ENCODE peak calls at places on chromosomes 5 and 9, in six cellular contexts. C, F, X, L, J and N are unnamed samples. For H3K4me1, the result is how much of the 10 kb centered on the place peaks cover.

GRCh38 chr5:159156839-159157238 is 52.5 kb downstream of the RNF145 start:
- DNase-seq in C (no peak), F (no peak), X (no peak), L (peak), J (no peak), N (peak)

GRCh38 chr5:115857621-115858349 is 16.1 kb downstream of the AP3S1 start:
- DNase-seq in C (no peak), F (no peak), X (no peak), L (no peak), J (no peak), N (no peak)

GRCh38 chr5:111530298-111530740 is 18.0 kb upstream of the STARD4 start:
- DNase-seq in C (peak), F (peak), X (peak), L (no peak), J (peak), N (peak)

GRCh38 chr5:1133108-1133507 is 21.2 kb upstream of the SLC12A7 start:
- DNase-seq in C (no peak), F (no peak), X (no peak), L (no peak), J (no peak), N (no peak)

GRCh38 chr9:94002316-94003140 is 47.4 kb upstream of the BARX1 start:
- DNase-seq in C (no peak), F (no peak), X (no peak), L (peak), J (no peak), N (peak)

GRCh38 chr5:758698-759053 is 25.9 kb downstream of the ZDHHC11B start:
- DNase-seq in C (no peak), F (no peak), X (no peak), L (no peak), J (peak), N (no peak)

GRCh38 chr5:44842491-44843282 is 33.9 kb downstream of the MRPS30 start:
- DNase-seq in C (no peak), F (no peak), X (no peak), L (no peak), J (no peak), N (no peak)

GRCh38 chr9:83133316-83133715 is 70.4 kb upstream of the RASEF start:
- DNase-seq in C (no peak), F (no peak), X (no peak), L (no peak), J (no peak), N (no peak)

GRCh38 chr9:96419691-96419969 is 1.5 kb upstream of the ZNF367 start:
- DNase-seq in C (no peak), F (no peak), X (no peak), L (no peak), J (no peak), N (no peak)

GRCh38 chr5:37776826-37777225 is 63.0 kb downstream of the GDNF start:
- DNase-seq in C (no peak), F (peak), X (no peak), L (no peak), J (no peak), N (no peak)

GRCh38 chr5:33524476-33524875 is 83.7 kb downstream of the TARS1 start:
- DNase-seq in C (no peak), F (no peak), X (no peak), L (no peak), J (no peak), N (no peak)

GRCh38 chr9:99601506-99601905 is 220.2 kb upstream of the NR4A3 start:
- DNase-seq in C (no peak), F (no peak), X (no peak), L (no peak), J (no peak), N (no peak)

GRCh38 chr5:893711-894110 is 1.0 kb downstream of the TRIP13 start:
- DNase-seq in C (no peak), F (peak), X (no peak), L (no peak), J (no peak), N (no peak)

GRCh38 chr5:11372191-11372590 is 532.1 kb downstream of the CTNND2 start:
- DNase-seq in C (no peak), F (no peak), X (no peak), L (no peak), J (no peak), N (no peak)

GRCh38 chr9:7165350-7165937 is 407.7 kb downstream of the KDM4C start:
- DNase-seq in C (no peak), F (no peak), X (no peak), L (no peak), J (no peak), N (no peak)

GRCh38 chr5:135826221-135826525 is 8.3 kb upstream of the SLC25A48 start:
- DNase-seq in C (no peak), F (no peak), X (no peak), L (no peak), J (no peak), N (no peak)

GRCh38 chr5:171295299-171295698 is 13.7 kb upstream of the TLX3 start:
- DNase-seq in C (no peak), F (no peak), X (no peak), L (no peak), J (no peak), N (no peak)

GRCh38 chr5:159412284-159413046 is 82.2 kb upstream of the IL12B start:
- DNase-seq in C (no peak), F (no peak), X (no peak), L (no peak), J (no peak), N (peak)

GRCh38 chr5:66864240-66864884 is 268.2 kb downstream of the MAST4 start:
- DNase-seq in C (no peak), F (no peak), X (no peak), L (no peak), J (no peak), N (no peak)

GRCh38 chr9:91771027-91771426 is 179.0 kb downstream of the ROR2 start:
- DNase-seq in C (no peak), F (peak), X (peak), L (no peak), J (no peak), N (no peak)

GRCh38 chr9:135706288-135706687 is 4.3 kb downstream of the KCNT1 start:
- DNase-seq in C (no peak), F (no peak), X (no peak), L (no peak), J (no peak), N (no peak)

GRCh38 chr5:14406554-14406849 is 175.1 kb upstream of the OTULINL start:
- DNase-seq in C (no peak), F (no peak), X (peak), L (no peak), J (no peak), N (no peak)

GRCh38 chr5:16065810-16066209 is 113.8 kb downstream of the MARCHF11 start:
- DNase-seq in C (no peak), F (no peak), X (no peak), L (no peak), J (no peak), N (no peak)

GRCh38 chr9:93207326-93207814 is 23.4 kb downstream of the WNK2 start:
- DNase-seq in C (peak), F (peak), X (peak), L (no peak), J (peak), N (no peak)

GRCh38 chr5:31707294-31707693 is 68.4 kb downstream of the PDZD2 start:
- DNase-seq in C (no peak), F (no peak), X (no peak), L (no peak), J (no peak), N (no peak)

GRCh38 chr5:128284236-128284635 is 200.7 kb downstream of the SLC12A2 start:
- DNase-seq in C (no peak), F (no peak), X (no peak), L (no peak), J (no peak), N (no peak)

GRCh38 chr9:81379655-81380054 is 309.7 kb downstream of the TLE1 start:
- DNase-seq in C (no peak), F (no peak), X (no peak), L (no peak), J (no peak), N (no peak)

GRCh38 chr9:22203371-22204138 is 194.4 kb upstream of the CDKN2B start:
- DNase-seq in C (no peak), F (no peak), X (no peak), L (no peak), J (no peak), N (no peak)

GRCh38 chr9:22210262-22210661 is 201.2 kb upstream of the CDKN2B start:
- DNase-seq in C (no peak), F (no peak), X (no peak), L (no peak), J (no peak), N (no peak)

GRCh38 chr9:22208846-22209585 is 199.9 kb upstream of the CDKN2B start:
- DNase-seq in C (no peak), F (no peak), X (no peak), L (no peak), J (no peak), N (no peak)

GRCh38 chr9:22204240-22204639 is 195.1 kb upstream of the CDKN2B start:
- DNase-seq in C (no peak), F (no peak), X (no peak), L (no peak), J (no peak), N (no peak)

GRCh38 chr9:22206833-22207232 is 197.7 kb upstream of the CDKN2B start:
- DNase-seq in C (no peak), F (no peak), X (no peak), L (no peak), J (no peak), N (no peak)
- H3K4me1 ChIP-seq in C (under half), F (under half), X (under half), L (under half), J (under half), N (under half)

GRCh38 chr5:137498736-137499505 is at the start of gene SPOCK1:
- DNase-seq in C (peak), F (peak), X (peak), L (peak), J (peak), N (no peak)
- H3K4me3 ChIP-seq in C (peak), F (peak), X (peak), L (peak), J (peak), N (no peak)

DNA sequence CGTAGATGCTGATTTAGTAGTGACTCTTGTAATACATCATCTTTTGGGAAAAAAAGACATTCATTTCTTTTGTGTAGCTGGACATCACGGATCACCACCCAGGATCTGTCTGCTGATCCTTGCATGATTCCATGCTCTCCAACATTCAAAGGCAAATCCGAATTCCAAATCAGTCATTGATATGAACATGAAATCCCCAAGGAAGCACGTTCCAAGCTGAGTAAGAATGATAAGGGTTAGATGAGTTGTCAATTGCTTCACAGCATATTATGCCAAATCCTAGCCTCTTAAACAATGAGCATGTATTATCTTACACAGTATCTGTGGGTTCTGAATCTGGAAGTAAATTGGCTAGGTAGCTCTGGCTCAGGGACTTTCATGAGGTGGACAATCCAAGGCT is 37.1 kb upstream of the GRAMD2B start:
- DNase-seq in C (no peak), F (no peak), X (no peak), L (no peak), J (no peak), N (no peak)
- H3K27ac ChIP-seq in C (no peak), F (peak), X (no peak), L (no peak), J (no peak), N (no peak)

DNA sequence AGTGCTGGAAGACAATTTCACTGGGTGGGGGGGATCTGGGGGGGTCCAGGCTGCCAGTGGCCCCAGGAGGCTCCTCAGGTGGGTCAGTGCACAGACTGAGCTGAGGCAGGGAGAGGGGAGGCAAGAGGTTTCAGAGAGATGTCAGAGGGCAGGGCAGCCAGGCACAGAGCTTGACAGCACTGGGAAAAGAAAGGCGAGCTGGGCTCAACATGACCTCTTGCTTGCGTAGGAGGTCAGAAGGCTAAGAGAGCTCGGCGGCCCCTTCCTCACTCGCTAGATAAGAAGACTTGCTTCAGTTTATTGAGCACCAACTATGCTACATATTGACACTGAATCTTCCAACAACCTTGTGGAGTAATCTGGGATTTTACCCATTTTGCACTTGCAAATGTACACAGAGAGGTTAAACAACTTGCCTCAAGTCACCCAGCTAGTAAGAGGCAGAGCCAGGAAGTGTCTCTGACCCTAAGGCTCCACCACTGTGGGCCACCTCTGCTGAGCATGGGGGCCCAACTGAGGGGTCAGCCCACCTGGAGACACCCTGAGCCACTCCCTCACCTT is 3.5 kb downstream of the PDLIM7 start:
- DNase-seq in C (no peak), F (no peak), X (no peak), L (no peak), J (no peak), N (no peak)
- H3K4me1 ChIP-seq in C (under half), F (under half), X (under half), L (under half), J (half or more), N (under half)

GRCh38 chr9:88535226-88535931 is 401 bp downstream of the NXNL2 start:
- DNase-seq in C (no peak), F (no peak), X (no peak), L (no peak), J (no peak), N (peak)

GRCh38 chr9:88534456-88535225 is at the start of gene NXNL2:
- DNase-seq in C (peak), F (peak), X (peak), L (peak), J (peak), N (peak)

GRCh38 chr9:88537743-88538055 is 2.7 kb downstream of the NXNL2 start:
- DNase-seq in C (no peak), F (peak), X (peak), L (peak), J (peak), N (peak)

GRCh38 chr9:88536951-88537742 is 2.2 kb downstream of the NXNL2 start:
- DNase-seq in C (no peak), F (no peak), X (no peak), L (no peak), J (no peak), N (no peak)

DNA sequence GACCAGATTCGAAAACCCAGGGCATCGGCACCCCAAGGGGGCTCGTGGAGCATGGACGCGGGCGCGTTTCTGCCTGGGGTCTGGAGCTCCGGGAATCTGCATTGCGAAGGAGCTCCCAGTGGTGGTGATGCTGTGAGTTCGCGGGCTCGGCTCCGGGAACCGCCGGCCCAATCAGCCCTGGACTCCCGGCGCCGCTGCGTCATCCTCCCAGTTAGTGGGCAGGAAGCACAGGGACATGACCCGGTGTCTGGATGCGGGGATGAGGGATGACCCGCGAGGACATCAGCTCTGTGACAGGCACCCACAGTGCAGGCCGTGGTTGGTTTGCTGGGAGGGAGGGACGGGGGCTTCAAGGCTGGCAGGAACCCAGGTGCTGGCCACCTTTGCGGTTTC is 950 bp downstream of the NXNL2 start:
- DNase-seq in C (no peak), F (peak), X (peak), L (no peak), J (no peak), N (no peak)
- H3K4me3 ChIP-seq in C (peak), F (peak), X (no peak), L (no peak), J (peak), N (peak)

DNA sequence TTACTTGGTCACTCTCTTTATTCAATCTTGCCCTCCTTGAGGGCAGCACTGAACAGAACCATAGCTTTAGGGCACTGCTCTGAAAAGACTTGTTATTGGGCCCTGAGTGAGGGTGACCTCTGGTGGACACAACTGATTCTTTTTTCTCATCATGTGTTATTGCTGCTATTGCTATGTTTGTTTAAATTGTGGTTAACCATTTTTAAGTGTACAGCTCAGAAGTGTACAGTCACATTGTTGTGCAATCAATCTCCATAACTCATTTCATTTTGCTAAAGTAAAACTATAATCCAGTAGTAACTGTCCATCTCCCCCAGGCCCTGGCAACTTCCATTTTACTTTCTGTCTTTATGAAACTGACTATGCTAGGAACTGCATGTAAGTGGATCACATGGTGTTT is 351.1 kb upstream of the RIOK2 start:
- DNase-seq in C (no peak), F (no peak), X (no peak), L (peak), J (no peak), N (no peak)
- H3K27ac ChIP-seq in C (no peak), F (no peak), X (no peak), L (no peak), J (no peak), N (no peak)

GRCh38 chr9:120934271-120934670 is 7.7 kb upstream of the TRAF1 start:
- DNase-seq in C (no peak), F (no peak), X (no peak), L (no peak), J (no peak), N (no peak)

GRCh38 chr9:120931278-120932085 is 4.9 kb upstream of the TRAF1 start:
- DNase-seq in C (no peak), F (no peak), X (peak), L (no peak), J (no peak), N (peak)

GRCh38 chr9:120933310-120934044 is 6.9 kb upstream of the TRAF1 start:
- DNase-seq in C (no peak), F (no peak), X (no peak), L (no peak), J (no peak), N (no peak)

GRCh38 chr9:120929392-120929791 is 2.8 kb upstream of the TRAF1 start:
- DNase-seq in C (no peak), F (no peak), X (no peak), L (no peak), J (no peak), N (no peak)

DNA sequence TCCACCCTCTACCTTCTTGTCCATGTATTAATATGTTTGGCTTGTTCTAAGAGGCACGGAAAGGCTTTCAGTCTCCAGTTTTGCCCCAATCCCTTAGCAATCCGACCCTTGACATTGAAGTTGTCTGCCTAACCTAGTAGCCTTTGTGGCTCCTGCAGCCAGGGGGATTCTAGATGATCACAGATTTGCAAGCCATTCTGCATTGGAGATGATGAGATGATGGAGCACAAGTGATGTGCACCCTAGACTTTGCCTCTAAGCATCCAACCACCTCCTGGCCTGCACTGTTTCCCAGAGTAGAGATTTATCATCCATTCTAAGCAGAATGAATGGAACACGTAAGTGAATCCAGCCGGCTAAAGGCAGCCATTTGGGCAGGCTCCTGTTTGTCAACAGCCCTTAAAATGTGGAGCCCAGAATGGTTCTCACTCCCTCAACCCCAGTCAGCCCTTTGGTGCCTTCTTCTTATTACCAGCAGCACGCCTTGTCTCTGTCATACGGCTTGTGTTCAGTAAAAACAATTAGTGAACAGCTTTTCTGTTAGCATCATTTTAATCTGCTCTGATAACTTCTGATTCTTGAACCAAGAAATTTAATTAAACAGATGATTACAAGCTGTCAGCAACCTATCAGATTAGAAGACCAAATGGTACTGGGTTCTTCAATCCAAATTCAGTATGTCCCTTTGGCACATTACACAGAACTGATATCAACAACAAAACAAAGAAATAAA is 5.7 kb upstream of the TRAF1 start:
- DNase-seq in C (no peak), F (no peak), X (no peak), L (no peak), J (no peak), N (no peak)
- H3K4me1 ChIP-seq in C (half or more), F (under half), X (under half), L (under half), J (half or more), N (half or more)

DNA sequence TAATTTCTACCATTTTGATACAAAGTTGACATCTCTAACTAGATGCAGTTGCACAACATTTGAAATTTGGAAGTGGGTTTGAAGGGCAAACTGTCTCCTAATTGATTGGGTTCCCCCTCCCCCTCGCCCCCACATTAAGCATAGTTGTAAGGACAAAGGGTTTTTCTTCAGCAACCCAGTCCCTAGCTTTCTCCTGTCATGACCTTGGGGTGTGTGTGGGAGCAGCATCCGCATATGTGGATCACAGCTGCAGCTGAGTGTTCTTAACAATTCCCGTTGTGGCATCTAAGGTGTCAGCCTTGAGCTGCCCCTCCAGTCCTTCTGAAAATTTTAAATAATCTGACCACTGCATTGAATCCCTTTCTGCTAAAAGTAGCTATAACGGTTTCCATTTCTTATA is 141.3 kb upstream of the CDH10 start:
- DNase-seq in C (no peak), F (no peak), X (no peak), L (no peak), J (no peak), N (no peak)
- H3K4me3 ChIP-seq in C (no peak), F (no peak), X (no peak), L (no peak), J (no peak), N (no peak)